ENCODE peak calls at places on chromosome 3, in eight cellular contexts. J is tibial nerve, L is esophagus squamous epithelium, U is ovary, R is heart left ventricle, Q is NB4, F is prostate gland, N is transverse colon. P is an unnamed sample.

GRCh38 chr3:45054196-45054857 is 28.2 kb downstream of the CLEC3B start:
- DNase-seq in J (peak), L (no peak), U (no peak), R (no peak), Q (peak), N (no peak), F (peak), P (no peak)

GRCh38 chr3:190696777-190697501 is 165.6 kb downstream of the GMNC start:
- DNase-seq in F (no peak), Q (peak), J (no peak), N (no peak), U (no peak), R (no peak), L (no peak), P (no peak)

GRCh38 chr3:16200411-16200810 is 25.9 kb downstream of the GALNT15 start:
- DNase-seq in U (no peak), J (no peak), R (no peak), L (no peak), Q (no peak), N (no peak), F (no peak), P (no peak)

GRCh38 chr3:113212155-113212844 is 943 bp downstream of the BOC start:
- DNase-seq in L (no peak), Q (peak), J (no peak), F (no peak), U (peak), R (peak), N (no peak), P (peak)

GRCh38 chr3:63976166-63976861 is 47.0 kb downstream of the PSMD6 start:
- DNase-seq in L (no peak), U (no peak), J (peak), R (no peak), N (no peak), Q (peak), F (no peak), P (no peak)

GRCh38 chr3:122410111-122410510 is 5.8 kb downstream of the WDR5B start:
- DNase-seq in L (no peak), N (no peak), U (no peak), F (no peak), Q (no peak), J (no peak), R (no peak), P (no peak)

GRCh38 chr3:158847466-158847849 is 45.6 kb downstream of the MFSD1 start:
- DNase-seq in Q (no peak), J (no peak), N (no peak), U (no peak), F (no peak), R (no peak), L (no peak), P (no peak)

GRCh38 chr3:14120111-14120920 is 4.4 kb downstream of the CHCHD4 start:
- DNase-seq in L (no peak), F (no peak), J (no peak), N (no peak), R (no peak), U (no peak), Q (no peak), P (no peak)

GRCh38 chr3:123733805-123734526 is 149.1 kb upstream of the HACD2 start:
- DNase-seq in R (no peak), L (no peak), U (no peak), N (no peak), J (no peak), F (no peak), Q (no peak), P (no peak)

GRCh38 chr3:32184187-32184730 is 54.2 kb upstream of the CMTM8 start:
- DNase-seq in U (no peak), Q (no peak), N (no peak), R (no peak), F (no peak), L (no peak), J (no peak), P (no peak)

GRCh38 chr3:127959873-127960272 is 44.8 kb downstream of the KBTBD12 start:
- DNase-seq in Q (peak), L (no peak), R (no peak), U (no peak), J (no peak), N (peak), F (peak), P (no peak)

GRCh38 chr3:190017575-190018288 is 103.0 kb downstream of the P3H2 start:
- DNase-seq in R (no peak), U (peak), F (peak), Q (no peak), N (peak), L (no peak), J (no peak), P (no peak)

GRCh38 chr3:62926494-62926893 is 51.3 kb upstream of the CADPS start:
- DNase-seq in L (no peak), N (no peak), F (no peak), Q (no peak), U (no peak), R (no peak), J (no peak), P (no peak)

GRCh38 chr3:122977645-122978466 is 49.7 kb downstream of the SEMA5B start:
- DNase-seq in F (no peak), N (no peak), Q (no peak), L (no peak), R (peak), U (no peak), J (no peak), P (no peak)

GRCh38 chr3:43994594-43995077 is 247.1 kb upstream of the TOPAZ1 start:
- DNase-seq in J (no peak), R (no peak), U (no peak), L (no peak), F (no peak), N (no peak), Q (no peak), P (no peak)

GRCh38 chr3:78873641-78874040 is 894.2 kb downstream of the ROBO1 start:
- DNase-seq in N (no peak), J (no peak), R (no peak), L (no peak), U (no peak), Q (no peak), F (no peak), P (no peak)

GRCh38 chr3:14267976-14268375 is 89.4 kb downstream of the LSM3 start:
- DNase-seq in N (no peak), L (no peak), F (no peak), R (no peak), J (no peak), U (no peak), Q (no peak), P (no peak)

GRCh38 chr3:81998139-81998755 is 236.8 kb upstream of the GBE1 start:
- DNase-seq in L (no peak), U (no peak), N (no peak), Q (no peak), R (no peak), J (no peak), F (no peak), P (no peak)

GRCh38 chr3:178585439-178585838 is 49.2 kb downstream of the KCNMB2 start:
- DNase-seq in R (no peak), N (no peak), U (no peak), F (no peak), L (no peak), J (no peak), Q (no peak), P (no peak)

GRCh38 chr3:114624676-114625181 is 330.9 kb downstream of the TIGIT start:
- DNase-seq in L (no peak), J (peak), F (peak), Q (peak), R (peak), N (peak), U (peak), P (no peak)

GRCh38 chr3:12620729-12621128 is 43.2 kb downstream of the RAF1 start:
- DNase-seq in Q (no peak), F (no peak), R (no peak), N (no peak), U (no peak), J (no peak), L (no peak), P (no peak)

GRCh38 chr3:74214286-74214685 is 400.2 kb downstream of the CNTN3 start:
- DNase-seq in J (no peak), Q (no peak), N (no peak), F (no peak), R (no peak), L (no peak), U (no peak), P (no peak)

GRCh38 chr3:190172751-190173150 is 52.1 kb upstream of the P3H2 start:
- DNase-seq in R (no peak), L (no peak), F (no peak), N (no peak), J (no peak), U (no peak), Q (no peak), P (no peak)

GRCh38 chr3:112308151-112308911 is 14.3 kb upstream of the SLC9C1 start:
- DNase-seq in F (peak), Q (no peak), U (no peak), L (no peak), N (no peak), J (no peak), R (no peak), P (no peak)

GRCh38 chr3:197877902-197878301 is 72.1 kb upstream of the RPL35A start:
- DNase-seq in F (no peak), R (no peak), U (no peak), Q (no peak), J (no peak), N (no peak), L (no peak), P (no peak)

GRCh38 chr3:130442284-130442683 is 74.7 kb upstream of the COL6A6 start:
- DNase-seq in F (no peak), N (no peak), J (no peak), R (no peak), Q (no peak), L (no peak), U (no peak), P (no peak)

GRCh38 chr3:27827041-27827440 is 104.9 kb upstream of the EOMES start:
- DNase-seq in Q (no peak), L (no peak), U (no peak), J (no peak), R (no peak), F (no peak), N (no peak), P (no peak)

GRCh38 chr3:61847784-61848462 is 286.6 kb downstream of the PTPRG start:
- DNase-seq in J (peak), Q (no peak), L (no peak), F (no peak), R (peak), N (peak), U (peak), P (no peak)

GRCh38 chr3:170278632-170279031 is 56.4 kb downstream of the PRKCI start:
- DNase-seq in U (no peak), F (no peak), Q (no peak), L (no peak), R (no peak), J (no peak), N (no peak), P (no peak)

GRCh38 chr3:3799173-3800075 is at the start of gene LRRN1:
- DNase-seq in L (peak), F (peak), N (peak), Q (no peak), J (no peak), U (peak), R (peak), P (peak)
- TF ChIP-seq POLR2A in L (no peak), F (peak), N (no peak), Q (no peak), J (no peak), U (peak), R (no peak), P (no peak)

GRCh38 chr3:186784820-186785516 is 1.6 kb downstream of the EIF4A2 start:
- DNase-seq in Q (no peak), R (no peak), N (no peak), F (no peak), U (no peak), J (no peak), L (no peak), P (no peak)

GRCh38 chr3:186782542-186783069 is 771 bp upstream of the EIF4A2 start:
- DNase-seq in R (no peak), L (no peak), J (no peak), N (no peak), Q (no peak), U (no peak), F (no peak), P (no peak)

GRCh38 chr3:186783070-186783730 is at the start of gene EIF4A2:
- DNase-seq in U (peak), Q (peak), R (peak), J (peak), L (peak), N (peak), F (peak), P (peak)

GRCh38 chr3:186785517-186786018 is 2.2 kb downstream of the EIF4A2 start:
- DNase-seq in R (no peak), F (no peak), U (no peak), N (no peak), Q (no peak), J (no peak), L (no peak), P (no peak)

DNA sequence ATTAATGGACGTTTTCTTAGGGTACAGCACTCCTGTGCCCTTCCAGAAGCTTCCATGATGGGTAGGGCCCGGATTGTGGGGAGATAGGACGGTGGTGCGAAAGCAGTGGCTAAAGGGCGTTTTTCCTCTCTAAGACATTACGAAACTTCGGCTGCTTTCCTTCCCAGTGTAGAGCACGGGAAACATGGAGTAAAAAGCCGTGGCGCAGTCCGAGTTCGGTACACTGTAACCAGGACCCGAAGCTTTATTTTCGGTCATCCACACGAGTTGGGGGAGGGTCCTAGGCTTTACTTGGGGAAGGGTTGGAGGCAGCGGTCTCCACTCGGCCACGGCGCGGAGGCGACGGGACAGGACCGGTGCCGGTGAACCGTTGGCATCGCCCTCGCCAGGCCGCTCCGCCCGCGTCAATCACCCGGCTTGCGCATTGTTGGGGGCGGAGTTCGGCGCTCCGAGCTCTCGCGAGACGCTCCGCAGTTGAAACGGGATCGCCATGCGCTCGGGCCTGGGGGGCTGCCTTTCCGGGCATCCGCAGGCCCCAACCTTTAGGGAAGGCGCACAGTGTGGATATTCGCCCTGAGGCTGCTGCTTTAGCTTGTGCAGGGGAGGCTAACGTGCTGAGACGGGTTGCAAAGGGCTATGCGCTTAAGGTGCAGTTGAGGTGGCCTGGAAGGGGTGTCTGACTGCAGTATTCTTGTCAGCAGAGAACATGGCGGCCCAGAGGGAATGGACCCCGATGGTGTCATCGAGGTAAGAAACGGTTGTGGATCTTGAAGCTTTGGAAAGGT is 546 bp downstream of the EIF4A2 start:
- DNase-seq in F (peak), U (peak), R (peak), Q (peak), J (peak), N (peak), L (no peak), P (peak)
- TF ChIP-seq POLR2A in F (peak), U (peak), R (peak), Q (no peak), J (peak), N (peak), L (peak), P (peak)

GRCh38 chr3:177357352-177358084 is 160.2 kb upstream of the TBL1XR1 start:
- DNase-seq in N (peak), U (peak), F (no peak), R (no peak), Q (peak), L (no peak), J (no peak), P (no peak)
- TF ChIP-seq POLR2A in N (peak), U (no peak), F (no peak), R (no peak), Q (no peak), L (no peak), J (no peak), P (no peak)

GRCh38 chr3:194204793-194205065 is 68.8 kb downstream of the HES1 start:
- DNase-seq in F (peak), L (no peak), N (no peak), Q (no peak), U (no peak), R (no peak), J (no peak), P (no peak)

GRCh38 chr3:194204036-194204792 is 68.3 kb downstream of the HES1 start:
- DNase-seq in Q (peak), L (no peak), N (no peak), U (no peak), F (peak), R (no peak), J (no peak), P (peak)

GRCh38 chr3:194208701-194209100 is 72.8 kb downstream of the HES1 start:
- DNase-seq in L (no peak), U (no peak), N (no peak), F (no peak), R (no peak), Q (no peak), J (no peak), P (no peak)

GRCh38 chr3:194205675-194206133 is 69.8 kb downstream of the HES1 start:
- DNase-seq in J (no peak), U (no peak), L (no peak), F (no peak), R (no peak), N (no peak), Q (peak), P (no peak)

DNA sequence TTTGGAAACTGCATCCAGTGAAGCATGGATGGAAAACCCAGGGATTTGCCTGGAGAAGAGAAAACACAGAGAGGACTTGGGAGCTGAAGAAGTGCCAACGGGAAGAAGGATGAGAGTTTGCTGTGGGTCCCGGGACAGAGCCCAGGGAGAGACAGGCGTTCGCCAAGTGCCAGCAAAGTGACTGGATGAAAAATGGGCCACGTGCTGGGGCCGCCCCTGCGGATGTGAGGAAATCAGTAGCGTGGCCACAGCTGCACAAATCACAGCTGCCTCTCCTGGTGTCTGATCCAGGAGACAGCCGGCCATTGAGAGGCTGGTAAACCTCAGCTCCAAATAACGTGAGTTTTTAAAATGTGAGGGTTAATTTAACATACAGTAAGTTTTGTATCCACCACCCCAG is 70.4 kb downstream of the HES1 start:
- DNase-seq in F (peak), N (peak), L (no peak), R (no peak), Q (no peak), J (no peak), U (no peak), P (no peak)
- TF ChIP-seq POLR2A in F (no peak), N (no peak), L (no peak), R (no peak), Q (no peak), J (no peak), U (no peak), P (no peak)